ENCODE peak calls at places on chromosomes 11 and 22, in six cellular contexts. R is pancreas, I is breast epithelium, J is lower lobe of right lung, Z is brain microvascular endothelial cell, D is psoas muscle. F is an unnamed sample.

GRCh38 chr11:69558519-69558941 is 77.1 kb downstream of the LINC01488 start:
- DNase-seq in I (no peak), J (no peak), R (no peak), Z (no peak), D (no peak), F (no peak)

GRCh38 chr22:44802071-44802700 is 49.8 kb downstream of the ARHGAP8 start:
- DNase-seq in R (no peak), J (no peak), D (no peak), I (no peak), Z (no peak), F (no peak)

GRCh38 chr11:134120143-134120850 is 51.4 kb downstream of the JAM3 start:
- DNase-seq in I (no peak), Z (peak), D (peak), J (no peak), R (no peak), F (no peak)

GRCh38 chr22:23281406-23282088 is 101.2 kb downstream of the BCR start:
- DNase-seq in R (peak), Z (peak), I (peak), J (peak), D (peak), F (peak)

GRCh38 chr22:41271787-41272186 is 14.2 kb downstream of the RANGAP1 start:
- DNase-seq in J (no peak), R (no peak), I (no peak), D (peak), Z (no peak), F (no peak)

GRCh38 chr11:61532136-61533038 is 23.8 kb downstream of the LRRC10B start:
- DNase-seq in D (no peak), J (no peak), Z (no peak), I (no peak), R (peak), F (no peak)

GRCh38 chr11:272195-272930 is 5.8 kb upstream of the NLRP6 start:
- DNase-seq in D (no peak), R (no peak), J (no peak), I (no peak), Z (no peak), F (no peak)

GRCh38 chr11:61186504-61186903 is 16.8 kb upstream of the PGA3 start:
- DNase-seq in R (no peak), I (no peak), J (no peak), D (no peak), Z (no peak), F (no peak)

GRCh38 chr11:72834905-72835304 is 20.7 kb downstream of the ATG16L2 start:
- DNase-seq in Z (no peak), J (no peak), D (no peak), I (no peak), R (no peak), F (no peak)

GRCh38 chr11:93729129-93729616 is 12.1 kb downstream of the TAF1D start:
- DNase-seq in R (no peak), J (no peak), I (no peak), D (no peak), Z (no peak), F (no peak)

GRCh38 chr22:49906071-49906798 is 12.0 kb downstream of the ALG12 start:
- DNase-seq in R (no peak), J (no peak), I (no peak), D (peak), Z (no peak), F (no peak)

GRCh38 chr11:2428322-2428795 is 16.0 kb downstream of the TRPM5 start:
- DNase-seq in D (peak), R (peak), I (peak), Z (peak), J (peak), F (no peak)

GRCh38 chr11:57777969-57778317 is 16.3 kb downstream of the CTNND1 start:
- DNase-seq in J (no peak), I (no peak), D (no peak), Z (peak), R (peak), F (no peak)

GRCh38 chr11:100546714-100547113 is 140.4 kb upstream of the ARHGAP42 start:
- DNase-seq in R (no peak), I (no peak), J (no peak), Z (peak), D (no peak), F (no peak)

GRCh38 chr11:16194566-16194965 is 161.8 kb downstream of the SOX6 start:
- DNase-seq in Z (no peak), D (no peak), J (no peak), R (no peak), I (no peak), F (no peak)

GRCh38 chr11:279966-280761 is 2.0 kb downstream of the NLRP6 start:
- DNase-seq in R (peak), I (peak), Z (no peak), D (peak), J (peak), F (no peak)

GRCh38 chr11:65791719-65792213 is 4.9 kb downstream of the OVOL1 start:
- DNase-seq in J (peak), D (no peak), R (no peak), Z (no peak), I (no peak), F (no peak)

GRCh38 chr11:86931965-86932332 is 23.2 kb downstream of the FZD4 start:
- DNase-seq in Z (peak), I (no peak), R (no peak), J (no peak), D (no peak), F (no peak)

GRCh38 chr22:45334528-45334927 is 24.8 kb downstream of the FAM118A start:
- DNase-seq in J (no peak), D (no peak), Z (no peak), I (no peak), R (no peak), F (no peak)

GRCh38 chr22:27716074-27716473 is 85.5 kb downstream of the MN1 start:
- DNase-seq in Z (no peak), R (no peak), D (no peak), J (no peak), I (no peak), F (no peak)

GRCh38 chr11:84091212-84091986 is 805.2 kb upstream of the CCDC90B start:
- DNase-seq in Z (no peak), J (no peak), R (no peak), I (no peak), D (no peak), F (no peak)

GRCh38 chr22:38739300-38740055 is 16.3 kb downstream of the SUN2 start:
- DNase-seq in R (no peak), J (no peak), Z (no peak), I (no peak), D (peak), F (no peak)

GRCh38 chr11:12008790-12009616 is 577 bp upstream of the DKK3 start:
- DNase-seq in J (peak), R (no peak), I (no peak), D (no peak), Z (no peak), F (no peak)

GRCh38 chr11:72719144-72719543 is 33.1 kb downstream of the ARAP1 start:
- DNase-seq in Z (no peak), I (no peak), D (peak), J (peak), R (no peak), F (no peak)

GRCh38 chr11:5380740-5381342 is 2.8 kb upstream of the OR51M1 start:
- DNase-seq in D (no peak), Z (peak), I (peak), J (no peak), R (peak), F (no peak)

GRCh38 chr11:70899616-70900015 is 352.8 kb downstream of the SHANK2 start:
- DNase-seq in I (peak), J (peak), Z (no peak), R (no peak), D (no peak), F (no peak)

GRCh38 chr22:37166675-37167066 is 17.0 kb upstream of the IL2RB start:
- DNase-seq in Z (peak), J (peak), D (peak), I (peak), R (peak), F (peak)

GRCh38 chr11:113087716-113088115 is 126.5 kb downstream of the NCAM1 start:
- DNase-seq in J (no peak), Z (no peak), I (no peak), R (no peak), D (no peak), F (no peak)

GRCh38 chr11:78350646-78351165 is 66.9 kb downstream of the GAB2 start:
- DNase-seq in Z (no peak), J (no peak), D (no peak), R (no peak), I (no peak), F (no peak)
- H3K27ac ChIP-seq in Z (peak), J (peak), D (peak), R (peak), I (peak), F (peak)

GRCh38 chr11:14308114-14308896 is 50.7 kb downstream of the RRAS2 start:
- DNase-seq in R (no peak), I (no peak), D (no peak), Z (peak), J (no peak), F (no peak)
- TF ChIP-seq CTCF in R (no peak), I (peak), D (peak), Z (peak), J (peak), F (peak)

GRCh38 chr11:104925850-104926249 is 27.6 kb upstream of the CASP12 start:
- DNase-seq in Z (no peak), I (no peak), R (no peak), D (no peak), J (no peak), F (no peak)
- H3K4me3 ChIP-seq in Z (no peak), I (no peak), R (no peak), D (no peak), J (no peak), F (no peak)

DNA sequence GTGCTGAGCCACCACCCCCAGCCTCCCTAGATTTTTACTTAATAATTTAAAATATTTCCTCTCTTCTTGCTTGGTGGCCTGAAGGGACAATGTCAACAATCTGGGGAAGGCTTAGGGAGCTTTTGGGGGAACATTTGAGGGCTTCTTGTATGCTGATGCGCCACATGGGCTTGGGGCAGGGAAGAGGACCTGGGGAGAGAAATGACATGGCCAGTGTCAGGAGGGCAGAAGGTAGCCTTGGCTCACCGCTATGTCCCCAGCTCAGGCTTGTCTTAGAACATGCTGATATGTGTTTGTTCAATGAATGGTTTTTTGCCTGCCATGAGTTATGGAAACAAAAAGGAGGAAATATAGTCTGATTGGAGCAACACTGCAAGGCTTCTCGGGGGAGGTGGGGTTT is 51.6 kb downstream of the ST14 start:
- DNase-seq in Z (no peak), D (no peak), J (no peak), I (no peak), R (no peak), F (no peak)
- H3K27ac ChIP-seq in Z (no peak), D (no peak), J (no peak), I (no peak), R (no peak), F (no peak)

GRCh38 chr22:42432020-42432596 is at the start of gene NFAM1:
- DNase-seq in I (no peak), Z (no peak), R (no peak), D (peak), J (peak), F (no peak)
- TF ChIP-seq CTCF in I (no peak), Z (no peak), R (no peak), D (no peak), J (no peak), F (no peak)

GRCh38 chr11:89235121-89235520 is 57.4 kb downstream of the TYR start:
- DNase-seq in R (no peak), Z (no peak), D (no peak), J (no peak), I (no peak), F (no peak)
- H3K4me3 ChIP-seq in R (no peak), Z (no peak), D (no peak), J (no peak), I (no peak), F (no peak)

F was measured in thoracic aorta.